ENCODE peak calls at places on chromosomes 7 and 10, in eight cellular contexts. I, K, A, S, E, Z, M and L are unnamed samples.
A peak's percentile ranks its signal among the peaks of the same experiment; 100 is the strongest.

GRCh38 chr10:128897414-128897928 is 569.6 kb upstream of the MGMT start:
- DNase-seq in E (no peak), I (no peak), Z (no peak), M (no peak), K (no peak), S (no peak), A (no peak), L (no peak)

GRCh38 chr10:90276894-90277447 is 575.6 kb downstream of the KIF20B start:
- DNase-seq in I (no peak), M (no peak), S (no peak), A (no peak), Z (no peak), E (no peak), K (no peak), L (no peak)

GRCh38 chr10:17206210-17206709 is 4.8 kb upstream of the TRDMT1 start:
- DNase-seq in K (no peak), S (no peak), M (peak; percentile 54), I (no peak), Z (no peak), E (no peak), A (peak; percentile 57), L (peak; percentile 87)

GRCh38 chr7:123220396-123220795 is 20.6 kb upstream of the SLC13A1 start:
- DNase-seq in K (no peak), A (no peak), S (no peak), Z (no peak), E (no peak), M (no peak), I (no peak), L (no peak)

GRCh38 chr7:29194594-29195417 is at the start of gene CHN2:
- DNase-seq in Z (no peak), K (peak; percentile 54), I (no peak), A (peak; percentile 45), M (peak; percentile 72), S (no peak), E (no peak), L (peak; percentile 80)

GRCh38 chr7:100583132-100584045 is 2.5 kb downstream of the LRCH4 start:
- DNase-seq in A (no peak), I (no peak), Z (no peak), M (peak; percentile 90), K (no peak), E (no peak), S (no peak), L (no peak)

GRCh38 chr10:112875474-112876267 is 74.4 kb upstream of the TCF7L2 start:
- DNase-seq in E (no peak), Z (no peak), I (no peak), S (peak; percentile 34), M (no peak), K (no peak), A (peak; percentile 67), L (peak; percentile 78)

GRCh38 chr10:74227697-74228424 is 76.8 kb downstream of the ADK start:
- DNase-seq in M (no peak), S (no peak), Z (peak; percentile 18), E (no peak), A (peak; percentile 24), I (no peak), K (no peak), L (peak; percentile 11)

GRCh38 chr10:111211756-111212155 is 134.9 kb downstream of the ADRA2A start:
- DNase-seq in M (no peak), I (no peak), A (peak; percentile 59), K (no peak), Z (no peak), E (no peak), S (no peak), L (no peak)

GRCh38 chr7:108407674-108408073 is 48.6 kb downstream of the NRCAM start:
- DNase-seq in A (no peak), I (no peak), S (no peak), K (no peak), Z (no peak), M (no peak), E (no peak), L (no peak)

GRCh38 chr10:235921-236320 is 100.7 kb downstream of the ZMYND11 start:
- DNase-seq in A (peak; percentile 39), E (no peak), K (no peak), I (no peak), Z (no peak), M (no peak), S (no peak), L (no peak)

GRCh38 chr7:35869810-35870209 is 69.0 kb downstream of the SEPTIN7 start:
- DNase-seq in A (no peak), E (no peak), Z (peak; percentile 70), I (no peak), M (no peak), S (peak; percentile 7), K (no peak), L (no peak)

GRCh38 chr7:106031271-106032029 is 68.4 kb downstream of the CDHR3 start:
- DNase-seq in K (no peak), Z (no peak), A (no peak), E (no peak), S (no peak), I (no peak), M (no peak), L (no peak)

GRCh38 chr7:140911746-140912145 is 13.0 kb downstream of the BRAF start:
- DNase-seq in S (no peak), K (no peak), E (no peak), A (no peak), M (no peak), Z (no peak), I (no peak), L (no peak)

GRCh38 chr10:65571011-65571570 is 1354.7 kb upstream of the LRRTM3 start:
- DNase-seq in I (no peak), K (no peak), E (no peak), S (no peak), A (no peak), Z (no peak), M (no peak), L (peak; percentile 1)

GRCh38 chr7:108211382-108212201 is 81.4 kb upstream of the LAMB4 start:
- DNase-seq in S (no peak), E (no peak), M (no peak), A (no peak), Z (no peak), I (no peak), K (peak; percentile 21), L (peak; percentile 92)

GRCh38 chr10:103936022-103936421 is 18.0 kb upstream of the STN1 start:
- DNase-seq in E (no peak), K (no peak), I (no peak), Z (no peak), S (no peak), M (no peak), A (no peak), L (no peak)

GRCh38 chr7:5594616-5595544 is 171.2 kb upstream of the TNRC18 start:
- DNase-seq in K (no peak), E (no peak), M (no peak), A (peak; percentile 60), Z (no peak), I (no peak), S (no peak), L (peak; percentile 78)

GRCh38 chr10:49407552-49408137 is 11.8 kb upstream of the DRGX start:
- DNase-seq in E (peak; percentile 29), Z (peak; percentile 42), A (peak; percentile 93), K (peak; percentile 62), I (peak; percentile 28), S (peak; percentile 21), M (peak; percentile 84), L (peak; percentile 38)

GRCh38 chr10:26555719-26556368 is 117.7 kb downstream of the APBB1IP start:
- DNase-seq in M (no peak), Z (no peak), E (no peak), A (peak; percentile 43), S (no peak), I (no peak), K (no peak), L (no peak)

GRCh38 chr10:97761331-97761865 is 10.4 kb downstream of the SFRP5 start:
- DNase-seq in I (no peak), S (no peak), Z (no peak), A (no peak), M (peak; percentile 7), K (no peak), E (no peak), L (no peak)

GRCh38 chr7:137755846-137756685 is 90.7 kb downstream of the DGKI start:
- DNase-seq in K (no peak), M (no peak), Z (no peak), S (no peak), A (no peak), I (no peak), E (no peak), L (peak; percentile 8)

GRCh38 chr7:81903115-81903514 is 133.3 kb upstream of the HGF start:
- DNase-seq in I (no peak), E (no peak), S (no peak), Z (no peak), K (no peak), A (no peak), M (no peak), L (no peak)

GRCh38 chr10:26448706-26449435 is 10.7 kb downstream of the APBB1IP start:
- DNase-seq in A (no peak), S (no peak), I (peak; percentile 47), E (no peak), M (peak; percentile 88), K (no peak), Z (no peak), L (peak; percentile 3)

GRCh38 chr7:26958834-26959233 is 94.4 kb upstream of the SKAP2 start:
- DNase-seq in E (no peak), Z (no peak), I (no peak), K (no peak), M (no peak), S (peak; percentile 29), A (peak; percentile 61), L (peak; percentile 71)

GRCh38 chr10:78868048-78868447 is 200.7 kb upstream of the ZMIZ1 start:
- DNase-seq in I (no peak), Z (no peak), M (no peak), K (no peak), E (no peak), A (no peak), S (no peak), L (no peak)

GRCh38 chr10:87818505-87819273 is 663 bp upstream of the ATAD1 start:
- DNase-seq in A (peak; percentile 28), M (peak; percentile 71), K (no peak), S (no peak), I (peak; percentile 21), E (no peak), Z (no peak), L (peak; percentile 17)

GRCh38 chr7:15007507-15007906 is 105.0 kb upstream of the DGKB start:
- DNase-seq in E (no peak), Z (no peak), I (no peak), M (no peak), S (no peak), K (no peak), A (no peak), L (no peak)

GRCh38 chr7:82562716-82563404 is 119.3 kb upstream of the CACNA2D1 start:
- DNase-seq in S (peak; percentile 15), Z (no peak), K (no peak), A (peak; percentile 42), I (no peak), E (no peak), M (no peak), L (no peak)

GRCh38 chr7:75762350-75762917 is 9.6 kb downstream of the CCL26 start:
- DNase-seq in A (peak; percentile 84), E (no peak), I (no peak), Z (no peak), M (no peak), K (no peak), S (peak; percentile 61), L (peak; percentile 29)

GRCh38 chr7:79454325-79454960 is 976 bp upstream of the MAGI2 start:
- DNase-seq in K (no peak), I (no peak), M (no peak), A (peak; percentile 61), Z (no peak), S (peak; percentile 8), E (no peak), L (peak; percentile 2)

GRCh38 chr7:106125417-106125816 is 13.3 kb upstream of the SYPL1 start:
- DNase-seq in A (peak; percentile 52), M (no peak), E (no peak), I (no peak), Z (no peak), S (no peak), K (no peak), L (no peak)

GRCh38 chr7:64883113-64883905 is 19.8 kb upstream of the ZNF273 start:
- DNase-seq in A (peak; percentile 5), S (no peak), E (no peak), I (no peak), K (no peak), M (no peak), Z (no peak), L (no peak)

GRCh38 chr10:106708521-106708920 is 456.0 kb downstream of the SORCS1 start:
- DNase-seq in A (no peak), K (no peak), S (no peak), Z (no peak), E (no peak), M (no peak), I (no peak), L (no peak)